ENCODE peak calls at places on chromosomes 1 and 21, in ten cellular contexts. B is fibroblast of lung, M is heart right ventricle, C is cardiac muscle cell, Y is prostate gland, J is neural progenitor cell, F is coronary artery, X is AG10803, L is GM06990, A is A673. N is an unnamed sample.

GRCh38 chr1:53137729-53138128 is 4.7 kb downstream of the SLC1A7 start:
- DNase-seq in B (no peak), Y (no peak), C (no peak), M (no peak), L (no peak), J (no peak), F (peak), X (no peak), A (no peak), N (no peak)

GRCh38 chr1:151946366-151946764 is 37.1 kb upstream of the THEM4 start:
- DNase-seq in B (no peak), L (no peak), J (no peak), F (no peak), M (no peak), Y (no peak), C (no peak), A (no peak), X (peak), N (no peak)

GRCh38 chr21:39523398-39523797 is 71.6 kb downstream of the SH3BGR start:
- DNase-seq in A (no peak), L (no peak), X (no peak), Y (no peak), B (no peak), M (no peak), F (no peak), J (no peak), C (peak), N (no peak)

GRCh38 chr1:52651904-52652303 is 18.9 kb downstream of the SHISAL2A start:
- DNase-seq in Y (no peak), A (no peak), M (no peak), L (no peak), X (no peak), J (no peak), F (no peak), B (no peak), C (no peak), N (no peak)

GRCh38 chr1:219329606-219330005 is 155.9 kb downstream of the LYPLAL1 start:
- DNase-seq in A (peak), X (peak), J (no peak), Y (no peak), C (peak), F (no peak), B (peak), L (no peak), M (no peak), N (no peak)

GRCh38 chr1:174652496-174653280 is 204.9 kb downstream of the GPR52 start:
- DNase-seq in M (no peak), X (no peak), L (no peak), A (no peak), C (no peak), F (no peak), J (peak), Y (no peak), B (no peak), N (no peak)

GRCh38 chr1:165114022-165114888 is 242.3 kb downstream of the LMX1A start:
- DNase-seq in A (peak), F (no peak), J (peak), L (no peak), Y (peak), X (peak), B (peak), C (peak), M (no peak), N (peak)

GRCh38 chr1:212608956-212609700 is 567 bp downstream of the ATF3 start:
- DNase-seq in A (peak), F (peak), L (peak), B (peak), C (peak), J (peak), X (peak), Y (peak), M (peak), N (no peak)

GRCh38 chr1:177257596-177257995 is 86.8 kb downstream of the BRINP2 start:
- DNase-seq in J (no peak), Y (no peak), C (no peak), M (no peak), F (no peak), L (no peak), A (no peak), B (no peak), X (no peak), N (no peak)

GRCh38 chr21:24428539-24429186 is 1178.6 kb downstream of the MRPL39 start:
- DNase-seq in X (no peak), J (no peak), F (no peak), M (no peak), B (peak), Y (no peak), C (no peak), L (no peak), A (no peak), N (no peak)

GRCh38 chr1:211703812-211704566 is 28.6 kb upstream of the NEK2 start:
- DNase-seq in J (no peak), M (no peak), C (no peak), Y (no peak), F (no peak), X (no peak), L (no peak), B (no peak), A (no peak), N (no peak)

GRCh38 chr1:222823673-222824072 is 8.8 kb downstream of the DISP1 start:
- DNase-seq in M (no peak), J (no peak), A (no peak), X (no peak), Y (no peak), L (no peak), F (no peak), B (no peak), C (no peak), N (no peak)

GRCh38 chr1:9784508-9785133 is 39.1 kb downstream of the CLSTN1 start:
- DNase-seq in Y (peak), F (no peak), J (peak), M (no peak), L (peak), X (peak), C (peak), B (peak), A (peak), N (no peak)

GRCh38 chr1:81254560-81254959 is 546.2 kb upstream of the ADGRL2 start:
- DNase-seq in X (no peak), F (no peak), B (no peak), J (no peak), M (no peak), L (no peak), C (peak), A (no peak), Y (no peak), N (no peak)

DNA sequence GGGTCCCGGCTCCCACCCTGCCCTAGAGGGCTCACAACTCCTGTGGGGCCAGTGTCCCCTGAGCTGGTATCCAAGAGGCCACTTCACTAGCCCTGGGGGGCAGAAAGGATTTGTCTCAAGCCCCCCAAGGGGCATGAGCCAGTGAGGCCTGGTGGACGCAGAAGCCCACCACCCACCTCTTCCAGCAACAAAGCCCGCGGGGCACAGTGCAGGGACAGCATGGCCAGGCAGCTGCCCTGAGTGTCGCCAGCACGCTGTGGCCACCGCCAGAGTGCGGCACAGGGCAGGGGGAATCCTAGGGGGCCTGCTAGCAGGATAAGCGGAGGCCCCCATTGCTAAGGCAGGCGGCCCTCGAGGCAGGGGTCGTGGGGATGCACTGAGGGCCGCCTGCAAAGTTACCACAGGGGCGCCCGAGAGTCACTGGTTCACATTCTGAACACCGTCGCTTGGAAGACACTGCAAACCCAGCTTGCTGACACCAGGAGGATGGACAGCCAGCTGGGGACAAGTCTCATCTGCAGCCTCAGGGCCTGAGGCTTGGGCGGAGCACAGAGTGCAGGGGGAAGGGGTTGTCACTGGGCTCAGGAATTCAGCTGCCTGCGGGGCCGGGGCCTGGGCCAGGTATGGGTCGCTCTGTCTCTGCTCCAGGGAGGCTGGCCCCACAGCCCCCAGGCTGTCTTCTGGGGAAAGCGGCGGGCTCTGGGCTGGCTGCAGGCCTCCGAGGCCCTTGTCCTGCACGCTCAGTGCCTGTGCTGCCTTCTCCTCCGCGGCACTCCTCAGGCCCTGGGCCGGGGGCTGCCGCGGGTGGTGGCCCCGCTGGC is 26.8 kb downstream of the SLC19A1 start:
- DNase-seq in X (no peak), L (no peak), J (no peak), C (no peak), B (no peak), Y (no peak), M (peak), F (no peak), A (no peak), N (no peak)
- H3K4me3 ChIP-seq in X (no peak), L (no peak), J (no peak), C (no peak), B (no peak), Y (no peak), M (no peak), F (no peak), A (no peak), N (no peak)

GRCh38 chr1:113901171-113901570 is 3.4 kb downstream of the AP4B1 start:
- DNase-seq in X (no peak), A (no peak), L (no peak), J (no peak), B (no peak), F (no peak), C (no peak), Y (no peak), M (no peak), N (no peak)

GRCh38 chr1:113904292-113904673 is 316 bp downstream of the AP4B1 start:
- DNase-seq in X (no peak), L (no peak), F (no peak), B (no peak), Y (no peak), M (no peak), C (no peak), A (no peak), J (peak), N (no peak)

GRCh38 chr1:113903496-113904291 is 905 bp downstream of the AP4B1 start:
- DNase-seq in C (no peak), B (peak), M (no peak), X (peak), F (no peak), L (peak), A (peak), J (no peak), Y (no peak), N (no peak)

GRCh38 chr1:113904674-113905434 is at the start of the genes AP4B1 and DCLRE1B:
- DNase-seq in X (peak), J (peak), B (peak), L (peak), F (peak), Y (peak), A (peak), C (peak), M (peak), N (peak)

DNA sequence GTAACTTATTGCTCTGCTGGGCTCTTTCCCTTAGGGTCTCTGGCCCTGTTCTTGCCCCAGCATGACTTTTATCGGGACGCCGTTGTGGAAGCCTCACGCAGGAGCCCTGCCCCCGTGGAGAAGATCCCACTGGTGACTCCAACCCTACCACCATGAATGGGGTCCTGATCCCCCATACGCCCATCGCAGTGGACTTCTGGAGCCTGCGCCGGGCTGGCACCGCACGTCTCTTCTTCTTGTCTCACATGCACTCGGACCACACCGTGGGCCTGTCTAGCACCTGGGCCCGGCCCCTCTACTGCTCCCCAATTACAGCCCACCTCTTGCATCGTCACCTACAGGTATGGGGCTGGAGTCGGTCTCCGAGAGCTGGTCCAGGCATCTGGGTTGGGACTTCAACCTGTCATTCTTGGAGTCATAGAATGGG is 322 bp downstream of the DCLRE1B start:
- DNase-seq in L (no peak), B (no peak), M (no peak), X (no peak), C (no peak), J (peak), A (no peak), F (no peak), Y (peak), N (no peak)
- TF ChIP-seq CTCF in L (no peak), B (no peak), M (no peak), X (no peak), C (no peak), J (no peak), A (no peak), F (no peak), Y (no peak), N (no peak)

GRCh38 chr1:245915851-245916250 is 591.2 kb downstream of the SMYD3 start:
- DNase-seq in C (no peak), L (no peak), B (no peak), J (no peak), X (no peak), F (no peak), Y (no peak), A (no peak), M (no peak), N (no peak)
- H3K4me3 ChIP-seq in C (no peak), L (no peak), B (no peak), J (no peak), X (no peak), F (no peak), Y (no peak), A (no peak), M (no peak), N (no peak)

DNA sequence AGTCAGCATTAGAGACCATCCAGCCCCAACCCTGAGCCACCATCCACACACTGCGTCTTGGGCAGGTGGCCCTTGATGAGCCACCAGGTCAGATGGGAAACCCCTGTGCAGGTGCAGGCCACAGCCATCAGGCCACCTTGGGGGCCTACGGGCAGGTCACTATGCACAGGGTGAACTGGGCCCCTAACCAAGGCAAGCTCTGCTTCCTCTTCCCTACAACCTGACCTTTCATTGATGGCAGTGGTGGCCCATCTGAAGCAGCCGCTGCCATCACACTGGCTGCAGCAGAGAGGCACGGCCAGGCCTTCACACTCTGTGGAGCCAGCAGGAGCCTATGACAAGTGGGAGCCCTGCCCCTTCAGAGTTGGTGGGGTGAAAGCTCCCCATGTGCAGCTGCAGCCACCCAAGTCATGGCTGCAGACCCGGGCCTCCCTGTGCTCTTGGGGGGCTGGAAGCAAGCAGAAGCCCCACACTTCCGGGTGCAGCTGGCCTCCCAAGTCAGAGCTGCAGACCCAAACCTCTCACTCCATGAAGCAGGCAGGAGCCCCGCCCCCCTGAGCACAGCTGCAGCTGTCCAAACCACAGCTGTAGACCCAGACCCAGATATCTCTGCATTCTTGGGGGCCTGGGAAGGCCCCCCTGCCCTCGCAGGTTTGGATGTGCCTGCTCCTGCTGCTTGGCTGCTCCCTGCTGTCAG is 681.5 kb downstream of the MATN1 start:
- DNase-seq in L (no peak), J (no peak), Y (no peak), B (no peak), A (no peak), F (no peak), C (no peak), M (no peak), X (no peak), N (no peak)
- TF ChIP-seq CTCF in L (no peak), J (no peak), Y (no peak), B (no peak), A (no peak), F (no peak), C (no peak), M (no peak), X (no peak), N (no peak)

GRCh38 chr1:39637301-39637700 is 2.1 kb downstream of the HEYL start:
- DNase-seq in Y (no peak), A (no peak), C (no peak), B (no peak), L (no peak), F (no peak), M (no peak), X (no peak), J (no peak), N (no peak)

GRCh38 chr1:39635871-39636210 is 3.6 kb downstream of the HEYL start:
- DNase-seq in M (no peak), Y (no peak), L (no peak), F (no peak), X (no peak), J (no peak), B (no peak), C (no peak), A (no peak), N (no peak)

GRCh38 chr1:39640861-39641260 is 1.4 kb upstream of the HEYL start:
- DNase-seq in B (no peak), A (no peak), L (no peak), X (no peak), Y (no peak), J (no peak), C (no peak), F (no peak), M (no peak), N (no peak)

GRCh38 chr1:39639333-39640130 is at the start of gene HEYL:
- DNase-seq in J (peak), Y (no peak), A (peak), F (peak), X (no peak), M (peak), C (peak), L (peak), B (peak), N (no peak)

GRCh38 chr1:39638965-39639332 is 494 bp downstream of the HEYL start:
- DNase-seq in J (no peak), F (no peak), Y (no peak), M (no peak), A (no peak), X (no peak), L (no peak), C (no peak), B (no peak), N (no peak)
- H3K4me3 ChIP-seq in J (peak), F (peak), Y (peak), M (peak), A (peak), X (no peak), L (peak), C (peak), B (no peak), N (peak)

GRCh38 chr1:162926906-162927305 is 65.9 kb upstream of the CCDC190 start:
- DNase-seq in F (no peak), A (no peak), C (no peak), M (no peak), X (no peak), J (no peak), Y (no peak), B (no peak), L (no peak), N (no peak)
- TF ChIP-seq CTCF in F (no peak), A (no peak), C (no peak), M (no peak), X (no peak), J (no peak), Y (no peak), B (no peak), L (no peak), N (no peak)

GRCh38 chr1:6248161-6248776 is 4.3 kb downstream of the HES3 start:
- DNase-seq in X (no peak), J (no peak), M (no peak), Y (no peak), B (no peak), C (no peak), F (no peak), A (no peak), L (no peak), N (no peak)

GRCh38 chr1:6251681-6252373 is 7.8 kb downstream of the HES3 start:
- DNase-seq in Y (no peak), M (no peak), B (no peak), F (no peak), J (no peak), C (no peak), A (no peak), X (no peak), L (no peak), N (no peak)

GRCh38 chr1:6251233-6251632 is 7.3 kb downstream of the HES3 start:
- DNase-seq in F (no peak), A (no peak), L (no peak), X (no peak), C (no peak), B (no peak), Y (no peak), J (no peak), M (no peak), N (no peak)

GRCh38 chr1:6248798-6249731 is 5.1 kb downstream of the HES3 start:
- DNase-seq in A (no peak), J (peak), B (peak), M (peak), X (peak), Y (no peak), L (no peak), C (peak), F (no peak), N (no peak)

GRCh38 chr1:6249732-6250689 is 6.0 kb downstream of the HES3 start:
- DNase-seq in L (no peak), M (no peak), A (no peak), Y (no peak), X (no peak), F (no peak), J (peak), B (no peak), C (no peak), N (no peak)
- H3K4me3 ChIP-seq in L (no peak), M (no peak), A (no peak), Y (no peak), X (no peak), F (peak), J (peak), B (no peak), C (no peak), N (no peak)

GRCh38 chr1:67120855-67121619 is 13.7 kb downstream of the C1orf141 start:
- DNase-seq in Y (no peak), M (no peak), J (no peak), A (no peak), F (no peak), X (no peak), B (no peak), C (no peak), L (no peak), N (no peak)

GRCh38 chr1:67126974-67127373 is 7.8 kb downstream of the C1orf141 start:
- DNase-seq in X (no peak), A (no peak), C (no peak), M (no peak), J (no peak), L (no peak), B (no peak), F (no peak), Y (no peak), N (no peak)

GRCh38 chr1:67130673-67131072 is 4.1 kb downstream of the C1orf141 start:
- DNase-seq in X (no peak), Y (no peak), C (no peak), A (no peak), F (no peak), J (no peak), M (no peak), L (no peak), B (no peak), N (no peak)

GRCh38 chr1:67124455-67124854 is 10.3 kb downstream of the C1orf141 start:
- DNase-seq in M (no peak), X (no peak), L (no peak), F (no peak), J (no peak), C (no peak), B (no peak), A (no peak), Y (no peak), N (no peak)

GRCh38 chr1:67126111-67126746 is 8.5 kb downstream of the C1orf141 start:
- DNase-seq in Y (no peak), M (no peak), L (no peak), A (no peak), C (peak), X (no peak), B (no peak), F (no peak), J (no peak), N (no peak)
- TF ChIP-seq CTCF in Y (no peak), M (no peak), L (no peak), A (peak), C (no peak), X (peak), B (no peak), F (no peak), J (peak), N (no peak)